ENCODE peak calls at places on chromosomes 5 and 9, in nine cellular contexts. K is adrenal gland, V is nephron progenitor cell, S is AG09319, F is AG10803, T is psoas muscle, N is NB4, Z is HFFc6, Y is fibroblast of lung. Q is an unnamed sample.

GRCh38 chr9:28267351-28267750 is 694.1 kb upstream of the C9orf72 start:
- DNase-seq in N (no peak), Z (no peak), S (no peak), T (no peak), K (no peak), V (no peak), Y (no peak), F (no peak), Q (no peak)

GRCh38 chr5:136188859-136189258 is 4.1 kb downstream of the SMIM32 start:
- DNase-seq in V (no peak), K (no peak), Z (no peak), Y (no peak), T (no peak), F (no peak), N (no peak), S (no peak), Q (no peak)

GRCh38 chr5:79886456-79886855 is 104.6 kb downstream of the MTX3 start:
- DNase-seq in N (no peak), K (no peak), T (no peak), Y (no peak), V (no peak), F (no peak), S (no peak), Z (no peak), Q (no peak)

GRCh38 chr5:34497031-34497808 is 158.9 kb upstream of the RAI14 start:
- DNase-seq in S (no peak), T (peak; percentile 88), V (peak; percentile 10), F (peak; percentile 64), Y (no peak), Z (no peak), K (peak; percentile 64), N (no peak), Q (no peak)

GRCh38 chr9:122134822-122135528 is 24.6 kb downstream of the NDUFA8 start:
- DNase-seq in K (no peak), S (no peak), F (peak; percentile 16), T (no peak), N (no peak), Y (no peak), Z (no peak), V (no peak), Q (no peak)

GRCh38 chr5:102421647-102422046 is 77.2 kb downstream of the SLCO6A1 start:
- DNase-seq in Z (no peak), S (no peak), Y (no peak), T (no peak), F (no peak), N (no peak), V (no peak), K (peak; percentile 37), Q (no peak)

GRCh38 chr9:79382468-79382867 is 189.3 kb upstream of the TLE4 start:
- DNase-seq in T (no peak), K (no peak), V (no peak), F (peak; percentile 14), N (peak; percentile 16), Z (peak; percentile 19), Y (peak; percentile 77), S (no peak), Q (no peak)

GRCh38 chr5:149018909-149019443 is 43.9 kb downstream of the SH3TC2 start:
- DNase-seq in V (no peak), N (no peak), K (no peak), T (no peak), S (peak; percentile 37), Y (no peak), Z (no peak), F (peak; percentile 90), Q (no peak)

GRCh38 chr5:130135506-130135905 is 231.2 kb downstream of the CHSY3 start:
- DNase-seq in K (no peak), T (no peak), N (no peak), F (peak; percentile 67), S (no peak), Y (peak; percentile 81), Z (no peak), V (no peak), Q (no peak)

GRCh38 chr9:134231330-134231745 is 67.0 kb upstream of the RNU6ATAC start:
- DNase-seq in T (peak; percentile 78), Z (no peak), V (no peak), Y (no peak), F (no peak), S (no peak), N (no peak), K (no peak), Q (no peak)

GRCh38 chr5:75050415-75050814 is 1.9 kb downstream of the GCNT4 start:
- DNase-seq in N (peak; percentile 16), S (no peak), K (no peak), T (no peak), Z (no peak), Y (no peak), V (peak; percentile 31), F (peak; percentile 33), Q (no peak)

GRCh38 chr9:77588319-77588937 is 59.7 kb downstream of the GNA14 start:
- DNase-seq in Z (peak; percentile 75), T (no peak), N (peak; percentile 57), K (no peak), V (no peak), S (peak; percentile 10), F (peak; percentile 90), Y (peak; percentile 92), Q (no peak)

GRCh38 chr5:124315746-124316415 is 430.6 kb downstream of the ZNF608 start:
- DNase-seq in V (no peak), F (no peak), Z (no peak), S (peak; percentile 37), T (no peak), K (no peak), Y (peak; percentile 75), N (no peak), Q (no peak)

GRCh38 chr9:73536403-73536802 is 384.7 kb downstream of the ANXA1 start:
- DNase-seq in Z (no peak), T (no peak), S (no peak), N (no peak), Y (no peak), V (no peak), K (no peak), F (no peak), Q (no peak)

GRCh38 chr5:143657814-143658395 is 154.1 kb upstream of the HMHB1 start:
- DNase-seq in K (no peak), F (peak; percentile 54), V (no peak), S (no peak), Y (peak; percentile 35), T (no peak), Z (no peak), N (peak; percentile 16), Q (no peak)

DNA sequence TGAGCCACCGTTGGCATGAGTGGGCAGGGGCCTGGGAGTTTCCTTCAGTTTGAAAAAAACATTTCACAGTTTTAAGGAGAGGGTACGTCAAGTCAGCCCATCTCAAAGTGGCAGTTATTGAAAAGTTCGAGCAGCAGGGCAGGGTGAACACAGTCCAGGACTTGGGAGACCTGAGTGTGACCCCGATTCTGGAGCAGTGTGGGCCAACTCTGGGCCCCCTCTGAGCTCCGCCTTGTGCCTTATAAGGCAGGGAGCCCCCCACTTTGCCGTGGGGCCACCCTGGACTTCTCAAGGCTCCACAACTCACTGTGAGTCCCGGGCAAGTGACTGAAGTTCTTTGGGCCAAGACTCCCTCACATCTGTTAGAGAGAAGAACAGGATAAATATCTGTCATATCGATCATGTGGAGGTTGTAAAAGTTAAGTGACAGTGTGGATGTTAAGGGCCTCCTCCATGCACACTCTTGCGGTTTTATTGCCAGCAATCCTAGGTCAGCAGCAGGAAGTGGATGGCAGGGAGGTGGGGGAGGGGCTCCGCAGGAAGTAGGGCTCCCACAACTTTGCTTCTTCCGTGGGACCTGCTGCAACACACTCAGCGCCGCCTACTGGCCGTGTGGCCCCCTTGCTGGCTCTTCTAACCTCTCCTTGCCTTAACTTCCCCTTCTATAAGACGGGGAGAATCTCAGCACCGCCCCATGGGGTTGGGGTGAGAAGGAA is 38.4 kb downstream of the HRH2 start:
- DNase-seq in V (peak; percentile 77), T (peak; percentile 85), S (no peak), Y (no peak), Z (no peak), K (peak; percentile 72), F (no peak), N (peak; percentile 97), Q (peak; percentile 69)
- TF ChIP-seq CTCF in V (peak; percentile 61), T (peak; percentile 33), S (no peak), Y (no peak), Z (peak; percentile 52), K (peak; percentile 9), F (no peak), N (peak; percentile 97), Q (peak; percentile 88)

GRCh38 chr9:109859447-109859846 is 79.4 kb downstream of the PALM2AKAP2 start:
- DNase-seq in F (no peak), N (no peak), Y (no peak), V (no peak), T (no peak), Z (peak; percentile 1), S (no peak), K (no peak), Q (no peak)
- TF ChIP-seq CTCF in F (peak; percentile 48), N (peak; percentile 14), Y (peak; percentile 54), V (no peak), T (peak; percentile 14), Z (peak; percentile 66), S (peak; percentile 21), K (peak; percentile 11), Q (no peak)

GRCh38 chr9:90458485-90458884 is 184.1 kb downstream of the DIRAS2 start:
- DNase-seq in N (no peak), Y (no peak), T (no peak), F (no peak), V (no peak), K (no peak), Z (no peak), S (no peak), Q (no peak)
- TF ChIP-seq CTCF in N (no peak), Y (no peak), T (no peak), F (no peak), V (no peak), K (no peak), Z (no peak), S (no peak), Q (no peak)

GRCh38 chr9:99821187-99822095 is at the start of gene NR4A3:
- DNase-seq in K (peak; percentile 95), Y (peak; percentile 97), S (peak; percentile 97), V (peak; percentile 87), F (peak; percentile 96), N (peak; percentile 92), T (peak; percentile 96), Z (peak; percentile 97), Q (peak; percentile 96)
- TF ChIP-seq CTCF in K (no peak), Y (peak; percentile 24), S (no peak), V (no peak), F (peak; percentile 22), N (no peak), T (peak; percentile 36), Z (peak; percentile 56), Q (no peak)

GRCh38 chr5:53481887-53482716 is 1.7 kb downstream of the FST start:
- DNase-seq in Z (peak; percentile 68), S (peak; percentile 48), N (peak; percentile 90), Y (peak; percentile 74), V (peak; percentile 68), F (peak; percentile 85), T (peak; percentile 88), K (peak; percentile 84), Q (peak; percentile 29)
- TF ChIP-seq CTCF in Z (peak; percentile 54), S (peak; percentile 4), N (no peak), Y (peak; percentile 14), V (no peak), F (peak; percentile 34), T (peak; percentile 43), K (peak; percentile 25), Q (no peak)